ENCODE peak calls at places on chromosomes 7 and 10, in six cellular contexts. X, E, S, L, J and Y are unnamed samples.

GRCh38 chr7:140045697-140046096 is 17.1 kb downstream of the PARP12 start:
- DNase-seq in X (no peak), E (no peak), S (no peak), L (no peak), J (peak), Y (no peak)

GRCh38 chr7:128164061-128164954 is 76.8 kb upstream of the LEP start:
- DNase-seq in X (peak), E (peak), S (peak), L (peak), J (no peak), Y (no peak)

GRCh38 chr7:92633211-92633906 is 43.2 kb upstream of the FAM133B start:
- DNase-seq in X (peak), E (peak), S (peak), L (no peak), J (no peak), Y (no peak)

GRCh38 chr10:110972231-110973134 is 53.1 kb downstream of the SHOC2 start:
- DNase-seq in X (no peak), E (no peak), S (no peak), L (no peak), J (no peak), Y (no peak)

GRCh38 chr10:73954737-73955136 is 43.2 kb upstream of the VCL start:
- DNase-seq in X (no peak), E (no peak), S (no peak), L (no peak), J (no peak), Y (no peak)

GRCh38 chr7:115476666-115477065 is 553.9 kb downstream of the TFEC start:
- DNase-seq in X (no peak), E (peak), S (peak), L (peak), J (no peak), Y (peak)

GRCh38 chr7:76048668-76048988 is 722 bp downstream of the MDH2 start:
- DNase-seq in X (no peak), E (no peak), S (peak), L (peak), J (peak), Y (no peak)

GRCh38 chr7:155533827-155534690 is 12.3 kb downstream of the CNPY1 start:
- DNase-seq in X (no peak), E (no peak), S (peak), L (peak), J (peak), Y (peak)

GRCh38 chr10:126455766-126456425 is 67.6 kb upstream of the ADAM12 start:
- DNase-seq in X (no peak), E (no peak), S (no peak), L (no peak), J (peak), Y (no peak)

GRCh38 chr7:51046482-51046881 is 263.8 kb upstream of the GRB10 start:
- DNase-seq in X (no peak), E (no peak), S (no peak), L (no peak), J (no peak), Y (no peak)

GRCh38 chr7:77327932-77328628 is 88.1 kb downstream of the GSAP start:
- DNase-seq in X (no peak), E (no peak), S (no peak), L (no peak), J (no peak), Y (no peak)

GRCh38 chr10:11757452-11757819 is 15.3 kb downstream of the ECHDC3 start:
- DNase-seq in X (peak), E (peak), S (no peak), L (no peak), J (no peak), Y (no peak)

GRCh38 chr10:78688945-78689935 is 379.5 kb upstream of the ZMIZ1 start:
- DNase-seq in X (no peak), E (no peak), S (peak), L (no peak), J (no peak), Y (no peak)

GRCh38 chr7:133197972-133198544 is 54.8 kb upstream of the EXOC4 start:
- DNase-seq in X (no peak), E (no peak), S (peak), L (no peak), J (no peak), Y (no peak)

GRCh38 chr10:108894402-108895301 is 1028.7 kb downstream of the XPNPEP1 start:
- DNase-seq in X (no peak), E (no peak), S (no peak), L (no peak), J (no peak), Y (no peak)

GRCh38 chr10:86210416-86210815 is 156.2 kb downstream of the GRID1 start:
- DNase-seq in X (no peak), E (no peak), S (no peak), L (no peak), J (no peak), Y (no peak)

GRCh38 chr10:12041766-12042408 is 722 bp downstream of the UPF2 start:
- DNase-seq in X (peak), E (peak), S (peak), L (no peak), J (no peak), Y (no peak)

GRCh38 chr7:46566375-46566774 is 645.3 kb upstream of the IGFBP3 start:
- DNase-seq in X (peak), E (no peak), S (no peak), L (no peak), J (no peak), Y (no peak)

GRCh38 chr10:71694567-71694968 is 25.0 kb downstream of the C10orf105 start:
- DNase-seq in X (no peak), E (no peak), S (no peak), L (no peak), J (no peak), Y (no peak)

GRCh38 chr10:124830445-124830844 is 28.8 kb downstream of the ABRAXAS2 start:
- DNase-seq in X (no peak), E (no peak), S (no peak), L (no peak), J (no peak), Y (no peak)

GRCh38 chr10:29246449-29246848 is 42.4 kb upstream of the LYZL1 start:
- DNase-seq in X (no peak), E (no peak), S (no peak), L (no peak), J (no peak), Y (no peak)

GRCh38 chr10:61616611-61617010 is 46.1 kb upstream of the CABCOCO1 start:
- DNase-seq in X (no peak), E (no peak), S (no peak), L (no peak), J (no peak), Y (no peak)

DNA sequence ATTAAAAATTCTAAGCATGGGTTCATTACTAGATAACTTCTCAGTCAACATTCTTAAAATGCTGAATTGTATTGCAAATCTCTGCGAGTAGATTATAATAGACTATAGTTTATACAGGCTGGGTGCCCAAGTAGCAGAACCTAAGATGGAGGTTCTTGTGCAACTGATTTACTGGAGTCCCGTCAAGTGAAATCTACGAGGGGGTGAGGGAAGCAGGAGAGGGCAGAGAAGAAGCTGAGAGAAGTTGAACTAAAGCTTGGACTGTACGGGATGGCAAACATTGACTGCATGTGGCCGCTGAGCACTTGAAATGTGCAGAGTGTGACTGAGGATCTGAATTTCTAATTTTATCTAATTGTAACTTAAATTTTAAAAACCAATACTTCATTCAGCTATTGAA is 124.5 kb downstream of the CTNNA3 start:
- DNase-seq in X (no peak), E (no peak), S (no peak), L (no peak), J (no peak), Y (no peak)
- H2BK15ac ChIP-seq in X (no peak), E (no peak), S (no peak), L (no peak), J (no peak), Y (no peak)

DNA sequence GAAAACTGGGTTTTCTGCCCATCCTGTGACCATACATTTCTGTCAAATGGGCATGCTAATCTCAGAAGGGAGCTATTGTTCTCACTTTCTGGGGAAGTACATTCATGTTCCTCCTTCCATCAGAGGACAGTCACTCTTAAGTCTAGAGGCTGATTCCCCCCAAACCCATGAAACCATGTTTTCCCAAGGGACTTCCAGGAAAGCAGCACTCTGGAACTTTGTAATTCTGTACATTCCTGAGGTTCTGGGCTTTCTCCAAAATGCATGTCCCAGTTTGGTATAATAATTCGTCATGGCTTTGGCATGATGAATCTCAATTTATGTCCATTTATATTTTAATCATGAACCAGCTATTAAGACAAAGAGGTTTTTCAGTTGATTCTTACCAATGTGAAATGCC is 688.1 kb downstream of the LRMDA start:
- DNase-seq in X (peak), E (no peak), S (no peak), L (no peak), J (no peak), Y (no peak)
- H3K4me2 ChIP-seq in X (no peak), E (no peak), S (no peak), L (no peak), J (no peak), Y (no peak)

DNA sequence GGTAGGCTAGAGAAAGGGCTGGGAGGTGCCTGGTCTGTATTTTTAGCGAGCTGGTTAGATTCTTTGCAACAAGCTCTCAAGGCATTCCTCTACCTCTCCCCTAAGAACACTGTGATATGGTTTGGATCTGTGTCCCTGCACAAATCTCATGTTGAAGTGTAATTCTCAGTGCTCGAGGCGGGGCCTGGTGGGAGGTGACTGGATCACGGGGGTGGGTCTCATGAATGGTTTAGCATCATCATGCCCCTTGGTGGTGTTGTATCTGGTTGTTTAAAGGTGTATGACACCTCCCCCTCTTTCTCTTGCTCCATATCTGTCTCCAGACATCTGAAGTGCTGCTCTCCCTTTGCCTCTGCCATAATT is 93.5 kb downstream of the PRTFDC1 start:
- DNase-seq in X (no peak), E (no peak), S (no peak), L (no peak), J (no peak), Y (no peak)
- H2BK15ac ChIP-seq in X (peak), E (no peak), S (no peak), L (no peak), J (no peak), Y (no peak)

GRCh38 chr7:106776618-106777347 is 88.3 kb upstream of the PIK3CG start:
- DNase-seq in X (no peak), E (no peak), S (no peak), L (no peak), J (no peak), Y (no peak)
- H3K4me2 ChIP-seq in X (no peak), E (no peak), S (no peak), L (no peak), J (no peak), Y (no peak)

DNA sequence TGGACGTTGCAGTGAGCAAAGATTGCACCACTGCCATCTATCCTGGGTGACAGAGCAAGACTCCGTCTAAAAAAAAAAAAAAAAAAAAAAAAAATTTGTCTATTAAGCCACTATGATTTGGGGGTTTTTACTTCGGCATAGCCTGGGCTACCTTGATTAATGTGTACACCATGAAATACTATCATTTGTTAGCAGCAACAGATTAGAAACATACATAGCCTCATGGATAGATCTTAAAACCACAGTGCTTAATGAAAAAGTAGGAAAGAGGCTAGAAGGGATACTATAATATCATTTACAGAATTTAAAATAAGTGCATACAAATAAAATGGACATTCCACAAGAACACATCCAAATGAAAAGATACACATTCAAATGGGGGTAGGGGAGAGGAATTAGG is 77.3 kb upstream of the IL6 start:
- DNase-seq in X (no peak), E (no peak), S (no peak), L (no peak), J (no peak), Y (no peak)
- H2BK15ac ChIP-seq in X (peak), E (no peak), S (no peak), L (no peak), J (no peak), Y (no peak)

GRCh38 chr10:33216661-33217427 is 117.6 kb downstream of the NRP1 start:
- DNase-seq in X (no peak), E (peak), S (no peak), L (no peak), J (no peak), Y (no peak)
- H3K4me2 ChIP-seq in X (no peak), E (no peak), S (no peak), L (no peak), J (no peak), Y (no peak)

GRCh38 chr7:151181011-151181431 is 6.0 kb downstream of the ASB10 start:
- DNase-seq in X (no peak), E (no peak), S (no peak), L (no peak), J (no peak), Y (no peak)
- H2BK15ac ChIP-seq in X (no peak), E (no peak), S (no peak), L (no peak), J (no peak), Y (peak)

GRCh38 chr10:100360234-100360633 is 13.2 kb downstream of the SCD start:
- DNase-seq in X (no peak), E (no peak), S (no peak), L (no peak), J (no peak), Y (no peak)
- H3K4me2 ChIP-seq in X (no peak), E (no peak), S (no peak), L (no peak), J (no peak), Y (no peak)

DNA sequence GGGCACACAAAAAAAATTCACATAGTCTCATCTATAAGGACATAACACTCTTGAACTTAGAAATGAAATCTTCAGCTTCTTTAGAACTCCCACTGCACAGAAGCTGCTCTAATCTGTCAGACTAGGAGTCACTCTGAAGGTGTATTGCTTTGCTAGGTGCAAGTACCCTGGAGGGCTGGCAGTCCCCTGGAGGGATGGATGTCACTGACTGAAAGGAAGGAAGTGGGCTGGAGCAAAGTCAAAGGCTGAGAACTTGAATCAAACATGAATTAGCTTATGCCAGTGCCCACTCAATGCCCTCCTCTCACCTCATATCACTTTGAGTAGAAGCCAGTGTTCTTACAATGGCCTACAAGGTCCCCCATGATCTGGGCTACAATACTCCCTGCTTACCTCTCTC is 140.3 kb upstream of the ANKRD1 start:
- DNase-seq in X (no peak), E (no peak), S (no peak), L (no peak), J (no peak), Y (no peak)
- H2BK15ac ChIP-seq in X (no peak), E (no peak), S (no peak), L (no peak), J (no peak), Y (no peak)

GRCh38 chr7:12569673-12570072 is 847 bp upstream of the SCIN start:
- DNase-seq in X (no peak), E (no peak), S (no peak), L (no peak), J (no peak), Y (no peak)

GRCh38 chr7:12570529-12571461 is at the start of gene SCIN:
- DNase-seq in X (no peak), E (peak), S (peak), L (peak), J (peak), Y (no peak)

GRCh38 chr7:12570148-12570528 is 382 bp upstream of the SCIN start:
- DNase-seq in X (no peak), E (peak), S (no peak), L (no peak), J (no peak), Y (no peak)

GRCh38 chr7:12572941-12573340 is 2.4 kb downstream of the SCIN start:
- DNase-seq in X (no peak), E (no peak), S (no peak), L (no peak), J (no peak), Y (no peak)

GRCh38 chr7:12571691-12572090 is 1.2 kb downstream of the SCIN start:
- DNase-seq in X (no peak), E (no peak), S (no peak), L (no peak), J (no peak), Y (no peak)
- H3K4me2 ChIP-seq in X (no peak), E (no peak), S (no peak), L (no peak), J (no peak), Y (no peak)